ENCODE peak calls at places on chromosome 9, in eight cellular contexts. U is dorsolateral prefrontal cortex; B is tibial artery; V is OCI-LY7; I is NB4; H is lower lobe of right lung; A is CD4-positive, alpha-beta T cell; E is cardiac muscle cell. W is an unnamed sample.

GRCh38 chr9:95025213-95026170 is 292.0 kb downstream of the FANCC start:
- DNase-seq in B (peak), U (peak), I (peak), A (no peak), H (peak), V (no peak), E (peak), W (no peak)

GRCh38 chr9:135130266-135130976 is 43.0 kb downstream of the OLFM1 start:
- DNase-seq in H (no peak), B (no peak), A (no peak), I (peak), E (no peak), V (no peak), U (no peak), W (no peak)

GRCh38 chr9:116435706-116436105 is 251.4 kb upstream of the TRIM32 start:
- DNase-seq in V (no peak), I (no peak), A (no peak), E (no peak), U (no peak), B (no peak), H (no peak), W (no peak)

GRCh38 chr9:109205526-109205925 is 38.5 kb upstream of the FRRS1L start:
- DNase-seq in E (no peak), B (no peak), H (no peak), A (no peak), I (no peak), U (no peak), V (no peak), W (no peak)

GRCh38 chr9:100714372-100715099 is 136.7 kb downstream of the CAVIN4 start:
- DNase-seq in I (peak), U (peak), V (peak), H (no peak), A (no peak), E (peak), B (no peak), W (no peak)

GRCh38 chr9:129232839-129233568 is 54.9 kb upstream of the IER5L start:
- DNase-seq in B (no peak), H (no peak), U (no peak), V (no peak), E (no peak), I (no peak), A (no peak), W (no peak)

GRCh38 chr9:131529597-131530545 is 1.2 kb downstream of the UCK1 start:
- DNase-seq in E (no peak), B (no peak), A (no peak), I (no peak), H (no peak), V (no peak), U (no peak), W (no peak)

GRCh38 chr9:105138306-105138801 is 106.1 kb upstream of the SLC44A1 start:
- DNase-seq in V (no peak), U (no peak), H (no peak), A (no peak), I (no peak), B (no peak), E (no peak), W (no peak)

GRCh38 chr9:121568541-121569265 is 69.1 kb upstream of the GGTA1 start:
- DNase-seq in I (no peak), A (no peak), E (no peak), V (no peak), H (no peak), U (peak), B (peak), W (no peak)

GRCh38 chr9:127083133-127083532 is 39.3 kb downstream of the ANGPTL2 start:
- DNase-seq in H (no peak), I (no peak), V (no peak), A (no peak), E (no peak), B (no peak), U (no peak), W (no peak)

GRCh38 chr9:3292311-3292710 is 233.5 kb downstream of the RFX3 start:
- DNase-seq in I (no peak), A (no peak), E (no peak), V (no peak), U (no peak), H (no peak), B (no peak), W (no peak)

GRCh38 chr9:113454914-113455761 is 8.4 kb upstream of the RGS3 start:
- DNase-seq in U (no peak), A (no peak), E (peak), V (peak), I (peak), H (peak), B (peak), W (no peak)

DNA sequence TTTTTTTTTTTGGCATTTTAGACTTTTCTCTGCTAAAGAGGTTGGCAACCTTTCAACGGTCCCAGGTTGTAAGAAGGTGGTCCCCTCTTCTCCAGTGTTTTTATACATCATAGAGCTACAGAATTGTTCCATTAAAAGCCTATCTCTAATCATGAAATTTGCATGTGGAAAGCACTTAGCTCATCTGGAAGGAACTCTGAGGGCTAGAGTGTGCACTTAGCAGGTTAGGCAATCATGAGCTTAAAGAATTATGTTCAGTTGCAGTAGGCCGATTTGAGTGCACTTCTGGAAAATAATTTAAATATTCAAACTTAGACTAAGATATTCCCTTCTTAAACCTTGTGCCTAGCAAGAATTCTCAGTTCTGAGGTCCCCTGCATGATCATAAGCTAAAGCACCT is 468.7 kb downstream of the SPATA31D1 start:
- DNase-seq in U (no peak), I (no peak), B (no peak), V (no peak), H (no peak), E (no peak), A (no peak), W (no peak)
- TF ChIP-seq CTCF in U (no peak), I (no peak), B (no peak), V (no peak), H (no peak), E (no peak), A (no peak), W (no peak)

DNA sequence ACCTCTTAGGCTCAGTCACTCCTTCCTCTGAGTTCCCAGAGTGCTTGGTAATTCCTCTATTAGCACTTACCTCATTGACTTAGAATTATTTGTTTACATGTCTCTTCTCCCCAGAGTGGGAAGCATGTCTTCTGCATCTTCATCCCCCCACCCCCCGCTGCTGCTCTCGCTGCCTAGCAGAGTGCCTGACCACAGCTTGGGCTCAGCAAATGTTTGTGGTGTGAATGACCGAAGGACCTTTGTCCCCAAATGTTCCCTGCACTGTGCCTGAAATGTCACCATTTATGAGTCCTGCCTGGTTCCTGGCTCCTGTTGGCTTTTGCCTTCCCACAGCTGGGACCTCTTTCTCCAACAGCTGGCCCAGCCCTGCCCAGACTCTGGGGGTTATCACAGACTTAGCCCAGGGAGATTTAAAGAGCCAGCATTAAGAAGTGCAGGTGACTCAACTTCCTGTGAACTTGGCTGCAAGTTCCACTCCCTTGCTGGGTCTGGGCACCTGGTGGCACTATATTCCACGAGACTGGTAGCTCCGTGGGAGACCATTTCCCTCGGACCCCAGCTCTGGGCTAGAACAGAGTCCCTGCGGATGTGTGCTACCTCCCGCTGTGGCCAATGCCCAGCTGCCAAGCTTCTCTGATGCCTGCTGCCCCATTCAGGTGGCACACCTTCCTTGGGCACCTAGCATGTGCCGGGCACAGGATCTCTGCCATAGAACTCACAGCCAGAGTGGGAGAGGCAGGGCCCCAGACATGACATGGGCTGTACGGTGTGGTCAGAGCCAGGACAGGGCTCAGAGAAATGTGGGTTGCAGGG is 1.8 kb upstream of the HMCN2 start:
- DNase-seq in A (no peak), E (no peak), V (no peak), H (no peak), U (no peak), B (peak), I (peak), W (no peak)
- TF ChIP-seq CTCF in A (no peak), E (no peak), V (no peak), H (peak), U (no peak), B (no peak), I (no peak), W (no peak)

GRCh38 chr9:136665111-136665703 is 2.5 kb downstream of the EGFL7 start:
- DNase-seq in U (no peak), H (no peak), A (no peak), B (no peak), E (peak), I (no peak), V (no peak), W (no peak)
- TF ChIP-seq CTCF in U (no peak), H (peak), A (no peak), B (peak), E (peak), I (no peak), V (no peak), W (no peak)

DNA sequence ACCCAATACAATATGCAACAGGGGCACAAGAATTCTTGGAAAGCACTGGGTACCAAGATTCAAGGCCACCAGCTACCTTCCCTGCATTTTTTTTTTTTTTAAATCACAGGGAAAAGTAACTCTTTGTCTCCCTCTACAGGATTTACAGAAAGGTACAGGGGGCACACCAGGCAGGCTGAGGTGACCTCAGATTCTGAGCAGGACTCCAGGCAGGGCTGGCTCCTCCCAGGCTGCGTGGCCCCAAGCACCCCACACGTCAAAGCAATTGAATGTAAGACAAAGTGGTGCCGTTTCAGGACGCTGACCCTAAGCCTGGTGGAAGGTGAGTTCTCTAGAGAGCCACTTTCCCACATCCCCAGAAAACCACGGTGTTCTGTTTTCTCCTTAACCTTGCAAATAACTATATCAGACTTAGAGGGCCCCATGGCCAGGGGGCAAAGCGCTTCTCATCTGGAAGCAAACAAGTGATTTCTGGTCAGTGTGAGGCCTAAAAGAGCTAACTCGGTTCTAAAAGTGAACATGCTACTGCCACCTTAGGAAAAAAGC is 222.6 kb downstream of the ROR2 start:
- DNase-seq in E (peak), A (no peak), B (no peak), H (no peak), U (no peak), V (peak), I (peak), W (no peak)
- TF ChIP-seq CTCF in E (peak), A (peak), B (peak), H (peak), U (peak), V (peak), I (peak), W (peak)